ENCODE peak calls at places on chromosomes 6 and 20, in seven cellular contexts. C is colonic mucosa, X is T-helper 9 cell, V is Karpas-422, J is HuH-7, S is endothelial cell, N is A172. L is an unnamed sample.

GRCh38 chr6:13927203-13927602 is 2.5 kb downstream of the RNF182 start:
- DNase-seq in C (no peak), X (no peak), V (no peak), J (no peak), S (no peak), N (no peak), L (no peak)

GRCh38 chr6:47027315-47027714 is 14.8 kb downstream of the ADGRF1 start:
- DNase-seq in C (no peak), X (no peak), V (no peak), J (no peak), S (no peak), N (no peak), L (no peak)

GRCh38 chr20:48682529-48683385 is 145.0 kb downstream of the PREX1 start:
- DNase-seq in C (peak), X (no peak), V (no peak), J (peak), S (peak), N (peak), L (peak)

GRCh38 chr6:29509711-29510110 is 22.0 kb upstream of the MAS1L start:
- DNase-seq in C (no peak), X (no peak), V (no peak), J (no peak), S (no peak), N (no peak), L (no peak)

GRCh38 chr6:75201901-75202672 is 3.8 kb downstream of the COL12A1 start:
- DNase-seq in C (no peak), X (no peak), V (no peak), J (no peak), S (peak), N (no peak), L (peak)

GRCh38 chr6:156395276-156395675 is 381.9 kb upstream of the ARID1B start:
- DNase-seq in C (peak), X (peak), V (no peak), J (no peak), S (no peak), N (no peak), L (no peak)

GRCh38 chr6:131629656-131630055 is 1.6 kb upstream of the MED23 start:
- DNase-seq in C (no peak), X (no peak), V (no peak), J (no peak), S (no peak), N (no peak), L (no peak)

GRCh38 chr20:57844626-57845596 is 135.1 kb upstream of the PMEPA1 start:
- DNase-seq in C (no peak), X (no peak), V (no peak), J (no peak), S (no peak), N (peak), L (no peak)

GRCh38 chr6:108355890-108356289 is 61.0 kb downstream of the AFG1L start:
- DNase-seq in C (no peak), X (no peak), V (no peak), J (no peak), S (no peak), N (no peak), L (no peak)

GRCh38 chr20:25309395-25310267 is 61.7 kb downstream of the PYGB start:
- DNase-seq in C (peak), X (no peak), V (no peak), J (no peak), S (no peak), N (peak), L (no peak)

GRCh38 chr6:20565291-20565690 is 31.0 kb downstream of the CDKAL1 start:
- DNase-seq in C (no peak), X (no peak), V (no peak), J (no peak), S (no peak), N (no peak), L (no peak)

GRCh38 chr20:40218296-40218955 is 470.6 kb downstream of the MAFB start:
- DNase-seq in C (no peak), X (no peak), V (no peak), J (no peak), S (no peak), N (no peak), L (no peak)

GRCh38 chr20:8744228-8744844 is 324.6 kb upstream of the PLCB4 start:
- DNase-seq in C (no peak), X (no peak), V (no peak), J (no peak), S (no peak), N (no peak), L (no peak)

GRCh38 chr6:5270093-5270680 is 8.9 kb downstream of the FARS2 start:
- DNase-seq in C (no peak), X (no peak), V (no peak), J (no peak), S (no peak), N (no peak), L (no peak)

GRCh38 chr20:53613748-53614147 is 20.1 kb upstream of the ZNF217 start:
- DNase-seq in C (no peak), X (no peak), V (no peak), J (no peak), S (no peak), N (no peak), L (no peak)

GRCh38 chr20:1721687-1722512 is 64.3 kb upstream of the SIRPG start:
- DNase-seq in C (no peak), X (no peak), V (no peak), J (no peak), S (no peak), N (no peak), L (no peak)

GRCh38 chr6:111358454-111358853 is 124.6 kb downstream of the REV3L start:
- DNase-seq in C (no peak), X (no peak), V (no peak), J (no peak), S (no peak), N (peak), L (no peak)

GRCh38 chr6:53363341-53364079 is 14.8 kb upstream of the ELOVL5 start:
- DNase-seq in C (no peak), X (no peak), V (no peak), J (no peak), S (no peak), N (no peak), L (no peak)

GRCh38 chr20:58716476-58717277 is 24.1 kb downstream of the NPEPL1 start:
- DNase-seq in C (peak), X (no peak), V (no peak), J (peak), S (peak), N (no peak), L (peak)

GRCh38 chr6:118677193-118677592 is 25.8 kb upstream of the CEP85L start:
- DNase-seq in C (no peak), X (no peak), V (no peak), J (no peak), S (no peak), N (no peak), L (peak)

GRCh38 chr20:50957798-50958732 is at the start of gene DPM1:
- DNase-seq in C (peak), X (peak), V (peak), J (peak), S (peak), N (peak), L (peak)

GRCh38 chr6:158803733-158804143 is 15.4 kb downstream of the EZR start:
- DNase-seq in C (no peak), X (peak), V (peak), J (no peak), S (peak), N (peak), L (no peak)

GRCh38 chr6:40036186-40036585 is 101.9 kb upstream of the MOCS1 start:
- DNase-seq in C (no peak), X (no peak), V (no peak), J (no peak), S (no peak), N (no peak), L (no peak)

GRCh38 chr6:5139828-5140771 is 55.0 kb downstream of the PPP1R3G start:
- DNase-seq in C (no peak), X (no peak), V (peak), J (no peak), S (no peak), N (no peak), L (no peak)

GRCh38 chr6:42889815-42890214 is 10.4 kb downstream of the RPL7L1 start:
- DNase-seq in C (no peak), X (no peak), V (peak), J (no peak), S (no peak), N (no peak), L (no peak)

GRCh38 chr20:44343162-44343675 is 6.4 kb downstream of the R3HDML start:
- DNase-seq in C (no peak), X (no peak), V (no peak), J (no peak), S (no peak), N (no peak), L (no peak)

GRCh38 chr20:46027245-46027853 is 1.7 kb upstream of the SLC12A5 start:
- DNase-seq in C (peak), X (no peak), V (peak), J (peak), S (peak), N (peak), L (peak)

L was measured in neuronal stem cell.